ENCODE peak calls at places on chromosomes 2 and 18, in ten cellular contexts. One of them, this sample, is unnamed.

GRCh38 chr18:78587096-78587495 is 392.5 kb upstream of the SALL3 start:
- DNase-seq in PC-3: no peak
- DNase-seq in dorsolateral prefrontal cortex: no peak
- DNase-seq in choroid plexus epithelial cell: no peak
- DNase-seq in fibroblast of mammary gland: no peak
- DNase-seq in heart right ventricle: no peak
- DNase-seq in CD8-positive, alpha-beta T cell: no peak
- DNase-seq in cardiac fibroblast: no peak
- DNase-seq in NB4: no peak
- DNase-seq in fibroblast of the aortic adventitia: no peak
- DNase-seq in this sample: no peak

GRCh38 chr18:74541703-74542555 is 7.6 kb downstream of the CNDP1 start:
- DNase-seq in PC-3: peak; percentile 33
- DNase-seq in dorsolateral prefrontal cortex: peak; percentile 83
- DNase-seq in choroid plexus epithelial cell: no peak
- DNase-seq in fibroblast of mammary gland: no peak
- DNase-seq in heart right ventricle: no peak
- DNase-seq in CD8-positive, alpha-beta T cell: no peak
- DNase-seq in cardiac fibroblast: peak; percentile 31
- DNase-seq in NB4: no peak
- DNase-seq in fibroblast of the aortic adventitia: no peak
- DNase-seq in this sample: no peak

GRCh38 chr2:175734679-175735078 is 267.4 kb downstream of the LNPK start:
- DNase-seq in PC-3: no peak
- DNase-seq in dorsolateral prefrontal cortex: no peak
- DNase-seq in choroid plexus epithelial cell: no peak
- DNase-seq in fibroblast of mammary gland: no peak
- DNase-seq in heart right ventricle: no peak
- DNase-seq in CD8-positive, alpha-beta T cell: no peak
- DNase-seq in cardiac fibroblast: no peak
- DNase-seq in NB4: peak; percentile 13
- DNase-seq in fibroblast of the aortic adventitia: no peak
- DNase-seq in this sample: no peak

GRCh38 chr2:55087930-55088329 is 37.7 kb upstream of the RTN4 start:
- DNase-seq in PC-3: no peak
- DNase-seq in dorsolateral prefrontal cortex: no peak
- DNase-seq in choroid plexus epithelial cell: peak; percentile 34
- DNase-seq in fibroblast of mammary gland: no peak
- DNase-seq in heart right ventricle: peak; percentile 13
- DNase-seq in CD8-positive, alpha-beta T cell: no peak
- DNase-seq in cardiac fibroblast: no peak
- DNase-seq in NB4: no peak
- DNase-seq in fibroblast of the aortic adventitia: no peak
- DNase-seq in this sample: no peak

GRCh38 chr2:134245340-134245984 is 8.4 kb upstream of the MGAT5 start:
- DNase-seq in PC-3: peak; percentile 84
- DNase-seq in dorsolateral prefrontal cortex: peak; percentile 85
- DNase-seq in choroid plexus epithelial cell: peak; percentile 86
- DNase-seq in fibroblast of mammary gland: peak; percentile 76
- DNase-seq in heart right ventricle: peak; percentile 84
- DNase-seq in CD8-positive, alpha-beta T cell: peak; percentile 69
- DNase-seq in cardiac fibroblast: peak; percentile 80
- DNase-seq in NB4: peak; percentile 84
- DNase-seq in fibroblast of the aortic adventitia: peak; percentile 84
- DNase-seq in this sample: peak; percentile 49

GRCh38 chr2:147782521-147782920 is 62.3 kb upstream of the ACVR2A start:
- DNase-seq in PC-3: peak; percentile 63
- DNase-seq in dorsolateral prefrontal cortex: no peak
- DNase-seq in choroid plexus epithelial cell: peak; percentile 26
- DNase-seq in fibroblast of mammary gland: peak; percentile 89
- DNase-seq in heart right ventricle: no peak
- DNase-seq in CD8-positive, alpha-beta T cell: no peak
- DNase-seq in cardiac fibroblast: peak; percentile 29
- DNase-seq in NB4: no peak
- DNase-seq in fibroblast of the aortic adventitia: peak; percentile 51
- DNase-seq in this sample: no peak

GRCh38 chr2:28219134-28219533 is 173.5 kb upstream of the FOSL2 start:
- DNase-seq in PC-3: peak; percentile 12
- DNase-seq in dorsolateral prefrontal cortex: no peak
- DNase-seq in choroid plexus epithelial cell: peak; percentile 29
- DNase-seq in fibroblast of mammary gland: peak; percentile 38
- DNase-seq in heart right ventricle: no peak
- DNase-seq in CD8-positive, alpha-beta T cell: no peak
- DNase-seq in cardiac fibroblast: no peak
- DNase-seq in NB4: no peak
- DNase-seq in fibroblast of the aortic adventitia: no peak
- DNase-seq in this sample: no peak

GRCh38 chr2:150618215-150618905 is 130.9 kb upstream of the RND3 start:
- DNase-seq in PC-3: no peak
- DNase-seq in dorsolateral prefrontal cortex: no peak
- DNase-seq in choroid plexus epithelial cell: peak; percentile 68
- DNase-seq in fibroblast of mammary gland: peak; percentile 51
- DNase-seq in heart right ventricle: no peak
- DNase-seq in CD8-positive, alpha-beta T cell: no peak
- DNase-seq in cardiac fibroblast: peak; percentile 71
- DNase-seq in NB4: no peak
- DNase-seq in fibroblast of the aortic adventitia: peak; percentile 61
- DNase-seq in this sample: no peak

GRCh38 chr2:113124181-113124961 is 3.0 kb upstream of the IL1RN start:
- DNase-seq in PC-3: peak; percentile 42
- DNase-seq in dorsolateral prefrontal cortex: no peak
- DNase-seq in choroid plexus epithelial cell: peak; percentile 36
- DNase-seq in fibroblast of mammary gland: peak; percentile 53
- DNase-seq in heart right ventricle: peak; percentile 12
- DNase-seq in CD8-positive, alpha-beta T cell: no peak
- DNase-seq in cardiac fibroblast: peak; percentile 31
- DNase-seq in NB4: peak; percentile 88
- DNase-seq in fibroblast of the aortic adventitia: peak; percentile 52
- DNase-seq in this sample: no peak

GRCh38 chr2:74162951-74163350 is 15.2 kb upstream of the BOLA3 start:
- DNase-seq in PC-3: no peak
- DNase-seq in dorsolateral prefrontal cortex: no peak
- DNase-seq in choroid plexus epithelial cell: no peak
- DNase-seq in fibroblast of mammary gland: no peak
- DNase-seq in heart right ventricle: no peak
- DNase-seq in CD8-positive, alpha-beta T cell: no peak
- DNase-seq in cardiac fibroblast: no peak
- DNase-seq in NB4: no peak
- DNase-seq in fibroblast of the aortic adventitia: no peak
- DNase-seq in this sample: no peak

GRCh38 chr2:101806123-101806522 is 108.6 kb downstream of the MAP4K4 start:
- DNase-seq in PC-3: peak; percentile 71
- DNase-seq in dorsolateral prefrontal cortex: no peak
- DNase-seq in choroid plexus epithelial cell: peak; percentile 83
- DNase-seq in fibroblast of mammary gland: peak; percentile 84
- DNase-seq in heart right ventricle: no peak
- DNase-seq in CD8-positive, alpha-beta T cell: no peak
- DNase-seq in cardiac fibroblast: peak; percentile 92
- DNase-seq in NB4: peak; percentile 89
- DNase-seq in fibroblast of the aortic adventitia: peak; percentile 79
- DNase-seq in this sample: no peak

GRCh38 chr2:201118957-201119848 is 3.2 kb downstream of the CFLAR start:
- DNase-seq in PC-3: peak; percentile 51
- DNase-seq in dorsolateral prefrontal cortex: no peak
- DNase-seq in choroid plexus epithelial cell: peak; percentile 68
- DNase-seq in fibroblast of mammary gland: peak; percentile 44
- DNase-seq in heart right ventricle: no peak
- DNase-seq in CD8-positive, alpha-beta T cell: no peak
- DNase-seq in cardiac fibroblast: peak; percentile 65
- DNase-seq in NB4: peak; percentile 86
- DNase-seq in fibroblast of the aortic adventitia: peak; percentile 57
- DNase-seq in this sample: no peak

GRCh38 chr2:191218292-191218898 is 26.8 kb upstream of the MYO1B start:
- DNase-seq in PC-3: peak; percentile 85
- DNase-seq in dorsolateral prefrontal cortex: no peak
- DNase-seq in choroid plexus epithelial cell: peak; percentile 91
- DNase-seq in fibroblast of mammary gland: peak; percentile 72
- DNase-seq in heart right ventricle: peak; percentile 46
- DNase-seq in CD8-positive, alpha-beta T cell: no peak
- DNase-seq in cardiac fibroblast: peak; percentile 90
- DNase-seq in NB4: peak; percentile 89
- DNase-seq in fibroblast of the aortic adventitia: peak; percentile 71
- DNase-seq in this sample: no peak

GRCh38 chr2:140988597-140988996 is 1142.2 kb downstream of the LRP1B start:
- DNase-seq in PC-3: peak; percentile 6
- DNase-seq in dorsolateral prefrontal cortex: no peak
- DNase-seq in choroid plexus epithelial cell: no peak
- DNase-seq in fibroblast of mammary gland: peak; percentile 49
- DNase-seq in heart right ventricle: no peak
- DNase-seq in CD8-positive, alpha-beta T cell: no peak
- DNase-seq in cardiac fibroblast: peak; percentile 14
- DNase-seq in NB4: no peak
- DNase-seq in fibroblast of the aortic adventitia: peak; percentile 52
- DNase-seq in this sample: no peak

GRCh38 chr18:23763343-23763742 is 74.1 kb downstream of the LAMA3 start:
- DNase-seq in PC-3: no peak
- DNase-seq in dorsolateral prefrontal cortex: no peak
- DNase-seq in choroid plexus epithelial cell: no peak
- DNase-seq in fibroblast of mammary gland: no peak
- DNase-seq in heart right ventricle: no peak
- DNase-seq in CD8-positive, alpha-beta T cell: no peak
- DNase-seq in cardiac fibroblast: no peak
- DNase-seq in NB4: no peak
- DNase-seq in fibroblast of the aortic adventitia: no peak
- DNase-seq in this sample: no peak

GRCh38 chr2:132420776-132421175 is 4.2 kb downstream of the GPR39 start:
- DNase-seq in PC-3: peak; percentile 46
- DNase-seq in dorsolateral prefrontal cortex: no peak
- DNase-seq in choroid plexus epithelial cell: peak; percentile 19
- DNase-seq in fibroblast of mammary gland: no peak
- DNase-seq in heart right ventricle: no peak
- DNase-seq in CD8-positive, alpha-beta T cell: no peak
- DNase-seq in cardiac fibroblast: peak; percentile 26
- DNase-seq in NB4: no peak
- DNase-seq in fibroblast of the aortic adventitia: no peak
- DNase-seq in this sample: no peak

GRCh38 chr2:132426033-132426432 is 9.4 kb downstream of the GPR39 start:
- DNase-seq in PC-3: no peak
- DNase-seq in dorsolateral prefrontal cortex: no peak
- DNase-seq in choroid plexus epithelial cell: no peak
- DNase-seq in fibroblast of mammary gland: no peak
- DNase-seq in heart right ventricle: no peak
- DNase-seq in CD8-positive, alpha-beta T cell: no peak
- DNase-seq in cardiac fibroblast: no peak
- DNase-seq in NB4: no peak
- DNase-seq in fibroblast of the aortic adventitia: no peak
- DNase-seq in this sample: no peak

GRCh38 chr2:132426621-132427020 is 10.0 kb downstream of the GPR39 start:
- DNase-seq in PC-3: no peak
- DNase-seq in dorsolateral prefrontal cortex: no peak
- DNase-seq in choroid plexus epithelial cell: no peak
- DNase-seq in fibroblast of mammary gland: no peak
- DNase-seq in heart right ventricle: no peak
- DNase-seq in CD8-positive, alpha-beta T cell: no peak
- DNase-seq in cardiac fibroblast: no peak
- DNase-seq in NB4: no peak
- DNase-seq in fibroblast of the aortic adventitia: no peak
- DNase-seq in this sample: no peak

GRCh38 chr2:132421198-132421780 is 4.7 kb downstream of the GPR39 start:
- DNase-seq in PC-3: peak; percentile 46
- DNase-seq in dorsolateral prefrontal cortex: no peak
- DNase-seq in choroid plexus epithelial cell: peak; percentile 45
- DNase-seq in fibroblast of mammary gland: peak; percentile 25
- DNase-seq in heart right ventricle: no peak
- DNase-seq in CD8-positive, alpha-beta T cell: no peak
- DNase-seq in cardiac fibroblast: peak; percentile 40
- DNase-seq in NB4: no peak
- DNase-seq in fibroblast of the aortic adventitia: no peak
- DNase-seq in this sample: no peak

GRCh38 chr2:132424526-132425121 is 8.0 kb downstream of the GPR39 start:
- DNase-seq in PC-3: peak; percentile 50
- DNase-seq in dorsolateral prefrontal cortex: no peak
- DNase-seq in choroid plexus epithelial cell: peak; percentile 84
- DNase-seq in fibroblast of mammary gland: peak; percentile 67
- DNase-seq in heart right ventricle: no peak
- DNase-seq in CD8-positive, alpha-beta T cell: no peak
- DNase-seq in cardiac fibroblast: peak; percentile 56
- DNase-seq in NB4: no peak
- DNase-seq in fibroblast of the aortic adventitia: peak; percentile 93
- DNase-seq in this sample: no peak
- TF ChIP-seq CTCF in PC-3: no peak
- TF ChIP-seq CTCF in dorsolateral prefrontal cortex: no peak
- TF ChIP-seq CTCF in choroid plexus epithelial cell: peak; percentile 27
- TF ChIP-seq CTCF in fibroblast of mammary gland: peak; percentile 13
- TF ChIP-seq CTCF in heart right ventricle: no peak
- TF ChIP-seq CTCF in CD8-positive, alpha-beta T cell: no peak
- TF ChIP-seq CTCF in cardiac fibroblast: peak; percentile 4
- TF ChIP-seq CTCF in NB4: no peak
- TF ChIP-seq CTCF in fibroblast of the aortic adventitia: peak; percentile 41
- TF ChIP-seq CTCF in this sample: no peak

DNA sequence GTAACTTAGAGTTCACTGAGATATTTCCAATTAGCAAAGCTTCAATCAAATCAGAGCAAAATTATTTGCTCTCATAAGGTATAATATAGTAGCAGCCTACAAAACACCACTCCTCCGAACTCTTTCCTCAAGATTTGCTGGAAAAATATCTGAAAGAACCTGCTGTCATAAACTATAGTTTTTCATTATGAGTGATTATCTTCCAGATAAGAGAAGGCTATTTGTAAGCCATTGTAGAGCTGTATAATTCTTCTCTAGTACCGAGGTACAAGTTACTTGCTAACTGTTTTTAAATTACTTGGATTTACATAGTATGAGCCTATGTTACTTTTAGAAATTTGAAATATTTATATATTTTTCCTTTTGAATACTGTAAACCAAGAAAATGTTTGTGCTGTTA is 2.1 kb downstream of the NDC80 start:
- DNase-seq in PC-3: no peak
- DNase-seq in dorsolateral prefrontal cortex: no peak
- DNase-seq in choroid plexus epithelial cell: peak; percentile 10
- DNase-seq in fibroblast of mammary gland: no peak
- DNase-seq in heart right ventricle: no peak
- DNase-seq in CD8-positive, alpha-beta T cell: no peak
- DNase-seq in cardiac fibroblast: no peak
- DNase-seq in NB4: no peak
- DNase-seq in fibroblast of the aortic adventitia: no peak
- DNase-seq in this sample: no peak
- H3K4me3 ChIP-seq in PC-3: peak overlapping the region; percentile 97
- H3K4me3 ChIP-seq in dorsolateral prefrontal cortex: no peak overlapping the region
- H3K4me3 ChIP-seq in choroid plexus epithelial cell: no peak overlapping the region
- H3K4me3 ChIP-seq in fibroblast of mammary gland: peak overlapping the region; percentile 98
- H3K4me3 ChIP-seq in heart right ventricle: no peak overlapping the region
- H3K4me3 ChIP-seq in CD8-positive, alpha-beta T cell: no peak overlapping the region
- H3K4me3 ChIP-seq in cardiac fibroblast: peak overlapping the region; percentile 83
- H3K4me3 ChIP-seq in NB4: peak overlapping the region; percentile 92
- H3K4me3 ChIP-seq in fibroblast of the aortic adventitia: peak overlapping the region; percentile 87
- H3K4me3 ChIP-seq in this sample: peak overlapping the region; percentile 77

GRCh38 chr18:56389190-56389589 is 249.2 kb downstream of the TXNL1 start:
- DNase-seq in PC-3: no peak
- DNase-seq in dorsolateral prefrontal cortex: no peak
- DNase-seq in choroid plexus epithelial cell: no peak
- DNase-seq in fibroblast of mammary gland: no peak
- DNase-seq in heart right ventricle: no peak
- DNase-seq in CD8-positive, alpha-beta T cell: no peak
- DNase-seq in cardiac fibroblast: no peak
- DNase-seq in NB4: no peak
- DNase-seq in fibroblast of the aortic adventitia: no peak
- DNase-seq in this sample: no peak
- TF ChIP-seq CTCF in PC-3: no peak
- TF ChIP-seq CTCF in dorsolateral prefrontal cortex: peak; percentile 42
- TF ChIP-seq CTCF in choroid plexus epithelial cell: no peak
- TF ChIP-seq CTCF in fibroblast of mammary gland: no peak
- TF ChIP-seq CTCF in heart right ventricle: peak; percentile 45
- TF ChIP-seq CTCF in CD8-positive, alpha-beta T cell: no peak
- TF ChIP-seq CTCF in cardiac fibroblast: no peak
- TF ChIP-seq CTCF in NB4: no peak
- TF ChIP-seq CTCF in fibroblast of the aortic adventitia: no peak
- TF ChIP-seq CTCF in this sample: no peak

GRCh38 chr18:8952174-8952573 is 150.3 kb upstream of the NDUFV2 start:
- DNase-seq in PC-3: no peak
- DNase-seq in dorsolateral prefrontal cortex: no peak
- DNase-seq in choroid plexus epithelial cell: no peak
- DNase-seq in fibroblast of mammary gland: no peak
- DNase-seq in heart right ventricle: no peak
- DNase-seq in CD8-positive, alpha-beta T cell: no peak
- DNase-seq in cardiac fibroblast: no peak
- DNase-seq in NB4: no peak
- DNase-seq in fibroblast of the aortic adventitia: no peak
- DNase-seq in this sample: no peak
- H3K4me3 ChIP-seq in PC-3: no peak overlapping the region
- H3K4me3 ChIP-seq in dorsolateral prefrontal cortex: no peak overlapping the region
- H3K4me3 ChIP-seq in choroid plexus epithelial cell: no peak overlapping the region
- H3K4me3 ChIP-seq in fibroblast of mammary gland: no peak overlapping the region
- H3K4me3 ChIP-seq in heart right ventricle: no peak overlapping the region
- H3K4me3 ChIP-seq in CD8-positive, alpha-beta T cell: no peak overlapping the region
- H3K4me3 ChIP-seq in cardiac fibroblast: no peak overlapping the region
- H3K4me3 ChIP-seq in NB4: no peak overlapping the region
- H3K4me3 ChIP-seq in fibroblast of the aortic adventitia: no peak overlapping the region
- H3K4me3 ChIP-seq in this sample: no peak overlapping the region